ENCODE peak calls at places on chromosomes 1 and 21, in seven cellular contexts. B is uterus, A is heart left ventricle, H is left ventricle myocardium inferior, F is PC-3, Q is HFF-Myc, W is breast epithelium. Y is an unnamed sample.

GRCh38 chr1:33312413-33312749 is 8.5 kb downstream of the A3GALT2 start:
- DNase-seq in Q (no peak), B (no peak), F (no peak), W (no peak), A (no peak), H (no peak), Y (no peak)

GRCh38 chr1:95049935-95050334 is 22.8 kb downstream of the ALG14 start:
- DNase-seq in A (no peak), W (no peak), H (no peak), F (no peak), Q (no peak), B (no peak), Y (no peak)

GRCh38 chr21:45839274-45839673 is 142.3 kb upstream of the COL6A1 start:
- DNase-seq in F (peak; percentile 76), W (no peak), B (no peak), H (no peak), A (no peak), Q (no peak), Y (peak; percentile 47)

GRCh38 chr1:158371188-158371953 is 17.7 kb downstream of the CD1E start:
- DNase-seq in H (no peak), Q (no peak), F (no peak), A (no peak), W (no peak), B (no peak), Y (no peak)

GRCh38 chr1:203744008-203744972 is 20.7 kb upstream of the LAX1 start:
- DNase-seq in F (no peak), H (peak; percentile 45), W (peak; percentile 59), Q (no peak), A (peak; percentile 56), B (peak; percentile 74), Y (peak; percentile 24)

GRCh38 chr1:15803380-15803779 is 4.1 kb downstream of the UQCRHL start:
- DNase-seq in H (no peak), Q (no peak), F (peak; percentile 59), W (no peak), A (no peak), B (no peak), Y (peak; percentile 36)

GRCh38 chr1:166730299-166730888 is 108.9 kb upstream of the POGK start:
- DNase-seq in Q (no peak), H (no peak), W (no peak), B (no peak), F (peak; percentile 79), A (no peak), Y (no peak)

GRCh38 chr1:225681231-225681630 is 28.3 kb upstream of the ENAH start:
- DNase-seq in F (no peak), B (no peak), A (no peak), W (no peak), H (no peak), Q (no peak), Y (no peak)

DNA sequence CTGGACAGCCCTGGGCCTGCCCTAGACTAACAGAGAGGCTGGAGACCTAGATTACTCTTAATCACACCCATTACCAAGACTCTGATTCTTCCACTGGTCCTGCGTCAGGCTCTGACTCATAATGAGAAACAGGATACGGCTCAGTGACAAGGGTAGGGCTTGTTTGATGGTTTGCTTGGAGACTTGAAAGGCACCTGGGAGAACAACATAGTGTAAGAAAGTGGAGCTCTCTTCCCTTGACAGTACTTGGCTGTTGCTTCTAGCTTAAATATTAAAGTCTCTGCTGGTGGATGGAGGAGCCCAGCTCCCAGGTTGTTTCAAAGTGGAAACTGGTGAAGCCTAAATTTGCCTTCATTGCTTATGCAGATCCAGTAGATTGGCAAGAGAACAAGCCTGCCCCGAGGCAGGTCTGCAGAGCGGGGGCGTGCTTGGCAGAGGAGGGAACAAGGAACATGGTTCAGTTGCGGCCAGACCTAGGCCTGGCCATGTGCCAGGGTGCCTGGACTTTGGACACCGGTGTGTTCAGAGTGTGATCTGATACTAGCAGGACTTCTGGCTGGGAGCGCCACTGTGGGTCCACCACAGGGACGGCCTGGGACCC is 480.6 kb downstream of the CAMTA1 start:
- DNase-seq in Q (peak; percentile 79), W (peak; percentile 67), H (no peak), A (no peak), F (peak; percentile 95), B (no peak), Y (peak; percentile 93)
- H3K4me3 ChIP-seq in Q (no peak overlapping the region), W (no peak overlapping the region), H (no peak overlapping the region), A (no peak overlapping the region), F (peak overlapping the region; percentile 42), B (no peak overlapping the region), Y (no peak overlapping the region)

GRCh38 chr1:172727956-172728603 is 69.2 kb downstream of the FASLG start:
- DNase-seq in A (no peak), F (peak; percentile 97), B (no peak), Q (no peak), H (no peak), W (no peak), Y (peak; percentile 13)
- TF ChIP-seq CTCF in A (peak; percentile 30), F (peak; percentile 100), B (no peak), Q (peak; percentile 68), H (peak; percentile 42), W (no peak), Y (peak; percentile 54)

GRCh38 chr21:38258803-38259485 is 2.2 kb downstream of the KCNJ15 start:
- DNase-seq in F (peak; percentile 22), Q (no peak), W (no peak), A (no peak), H (no peak), B (no peak), Y (peak; percentile 66)
- H3K4me3 ChIP-seq in F (no peak overlapping the region), Q (no peak overlapping the region), W (no peak overlapping the region), A (no peak overlapping the region), H (no peak overlapping the region), B (no peak overlapping the region), Y (no peak overlapping the region)

GRCh38 chr1:212074856-212075255 is 39.3 kb downstream of the DTL start:
- DNase-seq in W (no peak), B (no peak), F (no peak), H (no peak), Q (no peak), A (no peak), Y (no peak)

GRCh38 chr1:212074313-212074712 is 38.8 kb downstream of the DTL start:
- DNase-seq in B (no peak), H (no peak), F (no peak), W (no peak), A (peak; percentile 55), Q (no peak), Y (no peak)

GRCh38 chr1:212072047-212072446 is 36.5 kb downstream of the DTL start:
- DNase-seq in Q (no peak), A (no peak), H (no peak), W (no peak), B (no peak), F (no peak), Y (no peak)

GRCh38 chr1:212070720-212071302 is 35.3 kb downstream of the DTL start:
- DNase-seq in H (no peak), Q (peak; percentile 30), B (no peak), W (no peak), A (no peak), F (peak; percentile 76), Y (peak; percentile 66)

GRCh38 chr1:212073490-212073889 is 37.9 kb downstream of the DTL start:
- DNase-seq in Q (no peak), F (no peak), A (no peak), H (no peak), B (no peak), W (no peak), Y (no peak)
- TF ChIP-seq CTCF in Q (no peak), F (no peak), A (no peak), H (no peak), B (no peak), W (no peak), Y (no peak)

GRCh38 chr1:92483442-92484170 is 3.1 kb downstream of the GFI1 start:
- DNase-seq in F (peak; percentile 23), B (no peak), A (peak; percentile 22), W (no peak), H (no peak), Q (no peak), Y (no peak)
- H3K4me3 ChIP-seq in F (peak overlapping the region; percentile 71), B (no peak overlapping the region), A (peak overlapping the region; percentile 37), W (peak overlapping the region; percentile 45), H (peak overlapping the region; percentile 69), Q (no peak overlapping the region), Y (no peak overlapping the region)

GRCh38 chr1:202237052-202237451 is 43.5 kb downstream of the LGR6 start:
- DNase-seq in H (no peak), W (peak; percentile 49), F (peak; percentile 39), A (no peak), Q (no peak), B (no peak), Y (no peak)
- TF ChIP-seq CTCF in H (peak; percentile 56), W (no peak), F (peak; percentile 51), A (peak; percentile 41), Q (peak; percentile 63), B (no peak), Y (peak; percentile 64)

GRCh38 chr1:154628122-154628405 is 20.1 kb upstream of the ADAR start:
- DNase-seq in Q (no peak), B (no peak), A (no peak), W (no peak), F (no peak), H (no peak), Y (no peak)

GRCh38 chr1:154624756-154625643 is 17.0 kb upstream of the ADAR start:
- DNase-seq in H (no peak), Q (no peak), W (no peak), B (no peak), F (no peak), A (no peak), Y (peak; percentile 79)

GRCh38 chr1:154629160-154630073 is 21.4 kb upstream of the ADAR start:
- DNase-seq in W (no peak), H (no peak), Q (no peak), B (no peak), A (no peak), F (no peak), Y (no peak)

GRCh38 chr1:154626456-154627246 is 18.7 kb upstream of the ADAR start:
- DNase-seq in H (no peak), A (no peak), Q (no peak), B (no peak), W (no peak), F (no peak), Y (no peak)

GRCh38 chr1:154627247-154628121 is 19.5 kb upstream of the ADAR start:
- DNase-seq in Q (no peak), A (peak; percentile 92), B (peak; percentile 87), F (peak; percentile 96), W (peak; percentile 90), H (peak; percentile 93), Y (peak; percentile 92)
- H3K4me3 ChIP-seq in Q (peak overlapping the region; percentile 86), A (peak overlapping the region; percentile 97), B (peak overlapping the region; percentile 77), F (peak overlapping the region; percentile 94), W (peak overlapping the region; percentile 93), H (peak overlapping the region; percentile 94), Y (peak overlapping the region; percentile 70)

Y was measured in astrocyte of the spinal cord.